ENCODE peak calls at places on chromosomes 12 and 14, in four cellular contexts. U, T, C and B are unnamed samples.

GRCh38 chr14:99986416-99986815 is 78.8 kb upstream of the EVL start:
- DNase-seq in T (peak; percentile 87), C (no peak), U (no peak), B (no peak)

GRCh38 chr14:65940056-65940735 is 527.7 kb downstream of the FUT8 start:
- DNase-seq in T (peak; percentile 34), C (no peak), U (peak; percentile 32), B (peak; percentile 41)

GRCh38 chr12:107545737-107546363 is 139.7 kb upstream of the PWP1 start:
- DNase-seq in U (no peak), C (no peak), T (peak; percentile 47), B (no peak)

GRCh38 chr12:40692617-40693502 is 621 bp downstream of the CNTN1 start:
- DNase-seq in C (peak; percentile 20), U (peak; percentile 25), T (peak; percentile 36), B (no peak)

GRCh38 chr12:3000548-3001275 is 41.5 kb downstream of the TEAD4 start:
- DNase-seq in U (no peak), T (peak; percentile 8), C (no peak), B (no peak)

GRCh38 chr14:21061347-21061668 is 3.7 kb downstream of the RNASE8 start:
- DNase-seq in T (no peak), C (no peak), U (no peak), B (no peak)

GRCh38 chr14:59265808-59266207 is 77.3 kb downstream of the DAAM1 start:
- DNase-seq in U (no peak), T (peak; percentile 47), C (no peak), B (no peak)

GRCh38 chr14:56494167-56494566 is 85.4 kb upstream of the TMEM260 start:
- DNase-seq in T (no peak), C (no peak), U (no peak), B (no peak)

GRCh38 chr14:76920572-76921175 is 94.5 kb downstream of the LRRC74A start:
- DNase-seq in T (peak; percentile 51), C (no peak), U (peak; percentile 59), B (peak; percentile 46)

GRCh38 chr12:51247523-51248206 is 9.0 kb downstream of the DAZAP2 start:
- DNase-seq in C (no peak), T (no peak), U (no peak), B (no peak)

GRCh38 chr14:49962616-49963015 is 69.7 kb downstream of the ARF6 start:
- DNase-seq in C (no peak), T (peak; percentile 57), U (no peak), B (no peak)

GRCh38 chr12:103505371-103506236 is 9.8 kb upstream of the C12orf42 start:
- DNase-seq in C (no peak), U (no peak), T (no peak), B (no peak)

GRCh38 chr12:10559241-10559640 is 53.6 kb downstream of the EIF2S3B start:
- DNase-seq in T (no peak), U (no peak), C (no peak), B (peak; percentile 87)

GRCh38 chr12:31574803-31575573 is 15.9 kb downstream of the DENND5B start:
- DNase-seq in C (no peak), T (peak; percentile 40), U (no peak), B (no peak)

GRCh38 chr12:31017535-31017934 is 56.1 kb upstream of the DDX11 start:
- DNase-seq in U (no peak), T (no peak), C (no peak), B (no peak)

GRCh38 chr12:56878010-56878339 is 56.2 kb downstream of the SDR9C7 start:
- DNase-seq in C (no peak), U (no peak), T (no peak), B (no peak)

GRCh38 chr12:56877195-56878009 is 56.8 kb downstream of the SDR9C7 start:
- DNase-seq in U (no peak), T (no peak), C (no peak), B (no peak)

GRCh38 chr12:56885316-56885715 is 48.9 kb downstream of the SDR9C7 start:
- DNase-seq in U (no peak), C (no peak), T (no peak), B (no peak)

GRCh38 chr12:56884421-56884820 is 49.8 kb downstream of the SDR9C7 start:
- DNase-seq in T (peak; percentile 62), C (no peak), U (no peak), B (no peak)

DNA sequence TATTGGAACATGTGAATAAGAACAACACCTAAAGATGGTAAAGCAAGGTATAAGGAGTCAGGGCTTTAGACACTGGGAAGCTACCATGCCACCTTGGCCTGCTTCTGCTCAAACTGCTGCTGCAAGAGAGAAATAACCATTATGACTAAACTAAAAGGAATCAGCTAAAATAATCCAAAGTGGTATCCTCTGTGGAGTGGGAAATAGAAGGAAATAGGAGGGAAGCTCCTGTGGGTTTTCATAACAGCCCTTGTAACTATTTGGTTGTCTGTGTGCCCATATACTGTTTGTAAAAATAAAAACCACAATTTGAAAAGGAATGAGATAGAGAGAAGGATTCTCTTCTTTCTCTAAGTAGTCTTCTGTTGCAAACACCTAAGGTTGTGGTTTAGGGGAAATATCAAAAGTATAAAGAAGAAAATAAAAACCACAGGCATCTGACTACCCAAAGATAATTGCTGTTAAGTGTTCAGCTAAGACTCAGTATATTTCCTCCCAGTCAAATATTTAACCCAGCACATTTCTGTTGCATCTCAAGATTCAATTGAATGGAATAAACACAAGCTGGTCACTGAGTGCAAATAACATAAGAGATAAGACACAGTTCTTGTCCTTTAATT is 53.7 kb downstream of the SDR9C7 start:
- DNase-seq in T (peak; percentile 32), C (no peak), U (no peak), B (no peak)
- H3K9me3 ChIP-seq in T (no peaks in the 10 kb centered on the region), C (no peaks in the 10 kb centered on the region), U (no peaks in the 10 kb centered on the region), B (peaks cover 10% of the 10 kb centered on the region)

GRCh38 chr12:16197600-16197999 is 79.9 kb downstream of the SLC15A5 start:
- DNase-seq in C (no peak), U (no peak), T (no peak), B (no peak)

DNA sequence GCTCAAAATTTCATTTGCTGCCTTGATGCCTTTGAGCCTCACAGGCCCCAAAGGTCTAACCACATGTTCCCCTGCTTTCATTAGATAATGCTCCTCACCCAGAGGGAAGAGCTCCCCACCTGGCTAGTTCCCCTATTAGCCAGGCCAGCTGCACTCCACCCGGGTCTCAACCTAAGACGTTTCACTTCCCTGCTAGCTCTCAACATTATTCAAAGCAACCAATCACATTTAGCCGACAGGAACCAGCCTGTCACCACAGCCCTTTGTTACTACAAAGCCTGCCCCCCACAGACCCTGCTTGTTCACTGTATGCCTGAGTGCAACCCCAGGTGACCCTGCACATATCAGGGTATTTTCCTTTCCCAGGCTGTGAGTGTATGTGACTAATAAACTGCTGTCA is 78.6 kb downstream of the SLC15A5 start:
- DNase-seq in U (no peak), C (peak; percentile 1), T (no peak), B (no peak)
- H2AFZ ChIP-seq in U (no peak overlapping the region), C (peak overlapping the region; percentile 41), T (no peak overlapping the region), B (no peak overlapping the region)

DNA sequence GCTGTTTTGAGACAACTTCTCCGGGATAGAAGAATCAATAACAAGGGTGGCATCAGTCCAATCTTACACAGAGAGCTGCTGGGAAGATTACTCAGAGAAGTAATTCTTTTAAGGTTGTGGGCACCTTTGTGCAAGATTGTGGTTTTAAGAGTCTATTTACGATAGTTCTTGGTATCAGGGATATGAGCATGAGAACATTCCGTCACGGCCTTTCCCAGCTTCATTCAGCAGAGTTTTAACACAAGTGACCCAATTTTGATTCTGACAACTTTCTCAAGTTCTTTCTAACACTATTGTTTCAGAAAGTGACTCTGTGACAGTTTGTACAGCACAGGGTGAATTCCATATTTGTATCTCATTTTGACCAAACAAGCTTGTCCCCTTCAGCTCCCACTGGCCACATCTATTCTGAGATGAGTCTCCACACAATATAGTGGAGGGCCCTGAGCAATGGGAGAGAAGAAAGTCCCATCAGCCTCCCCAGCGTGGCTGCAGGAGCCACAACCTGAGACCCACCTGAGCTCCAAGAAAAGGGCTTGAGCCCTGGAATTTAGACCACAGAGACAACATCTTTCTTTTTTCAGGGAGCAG is 869.2 kb downstream of the TMEM121 start:
- DNase-seq in C (no peak), U (no peak), T (no peak), B (peak; percentile 78)
- H3K9me3 ChIP-seq in C (no peaks in the 10 kb centered on the region), U (no peaks in the 10 kb centered on the region), T (no peaks in the 10 kb centered on the region), B (no peaks in the 10 kb centered on the region)

GRCh38 chr12:133037207-133038005 is at the start of gene ZNF84:
- DNase-seq in T (peak; percentile 99), C (peak; percentile 96), U (peak; percentile 99), B (peak; percentile 97)

GRCh38 chr12:133038310-133038709 is 1.0 kb downstream of the ZNF84 start:
- DNase-seq in C (no peak), T (peak; percentile 6), U (no peak), B (no peak)
- H2AFZ ChIP-seq in C (no peak overlapping the region), T (peak overlapping the region; percentile 99), U (peak overlapping the region; percentile 96), B (no peak overlapping the region)

DNA sequence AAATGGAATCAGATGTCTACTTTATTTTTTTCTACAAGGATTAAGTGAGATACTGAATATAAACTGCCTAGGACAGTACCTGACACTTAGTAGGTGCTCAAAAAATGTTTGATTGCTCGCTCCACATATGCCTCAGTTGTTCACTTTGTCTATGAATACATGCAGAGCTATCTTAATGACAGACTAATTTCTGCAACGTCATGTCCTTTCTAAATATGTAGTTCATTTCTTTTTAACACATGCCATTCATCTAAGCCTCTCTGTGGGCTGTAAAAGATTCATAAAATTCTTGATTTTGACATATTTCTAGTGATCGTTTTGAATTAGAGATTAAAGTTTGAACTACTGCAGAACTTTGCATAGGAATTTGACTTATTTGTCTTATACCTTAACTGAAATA is 176.3 kb upstream of the STXBP6 start:
- DNase-seq in U (no peak), T (no peak), C (no peak), B (no peak)
- H3K9me3 ChIP-seq in U (no peaks in the 10 kb centered on the region), T (no peaks in the 10 kb centered on the region), C (no peaks in the 10 kb centered on the region), B (no peaks in the 10 kb centered on the region)

DNA sequence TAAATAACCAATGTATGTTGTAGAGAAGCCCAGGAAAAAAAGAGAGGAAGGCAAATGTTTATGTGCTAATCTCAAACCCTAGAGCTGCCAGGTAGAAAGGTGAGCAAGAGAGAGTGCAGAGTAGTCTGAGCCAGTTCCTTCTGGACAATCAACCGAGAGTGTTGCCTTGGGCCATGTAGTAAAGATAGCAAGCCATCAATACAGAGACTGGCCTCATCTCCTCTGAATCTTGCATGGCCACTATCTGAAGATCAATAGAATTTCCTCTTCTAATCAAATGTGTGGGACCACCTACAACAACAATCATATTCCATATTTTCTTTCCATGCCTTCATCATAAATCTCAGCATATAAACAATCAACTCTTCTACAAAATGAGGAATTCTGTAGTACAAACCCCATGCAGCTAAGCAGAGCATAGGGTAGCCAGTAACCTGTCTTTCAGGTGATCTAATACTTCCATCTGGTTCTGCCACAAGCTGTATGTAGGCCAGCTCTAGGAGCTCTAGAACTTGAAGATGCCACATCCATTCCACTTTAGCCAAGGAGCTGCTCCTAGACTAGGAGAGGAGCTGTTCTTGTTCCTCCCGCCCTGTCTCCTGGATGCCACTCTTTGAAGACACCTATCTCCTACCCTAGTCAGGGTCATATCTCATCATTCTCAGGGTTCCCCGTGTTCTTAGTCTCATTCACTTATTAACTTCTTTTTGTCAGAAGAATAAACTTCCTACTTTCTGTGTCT is 75.8 kb upstream of the SLC38A4 start:
- DNase-seq in C (no peak), U (no peak), T (no peak), B (no peak)
- H2AFZ ChIP-seq in C (no peak overlapping the region), U (no peak overlapping the region), T (no peak overlapping the region), B (peak overlapping the region; percentile 57)